ENCODE peak calls at places on chromosomes 11 and 22, in eight cellular contexts. N, W, M, T, V, R, U and O are unnamed samples.

GRCh38 chr22:20267441-20268288 is 453 bp downstream of the RTN4R start:
- DNase-seq in N (peak), W (no peak), M (no peak), T (no peak), V (no peak), R (no peak), U (no peak), O (no peak)

GRCh38 chr11:25769287-25769686 is 562.6 kb upstream of the ANO3 start:
- DNase-seq in N (no peak), W (no peak), M (peak), T (no peak), V (no peak), R (no peak), U (no peak), O (no peak)

GRCh38 chr22:37021710-37022482 is 2.4 kb downstream of the MPST start:
- DNase-seq in N (peak), W (peak), M (peak), T (no peak), V (peak), R (no peak), U (no peak), O (no peak)

GRCh38 chr22:26767351-26767970 is 110.1 kb downstream of the MIAT start:
- DNase-seq in N (no peak), W (no peak), M (no peak), T (no peak), V (no peak), R (no peak), U (no peak), O (no peak)

GRCh38 chr11:125343732-125344131 is 152.3 kb downstream of the FEZ1 start:
- DNase-seq in N (no peak), W (no peak), M (peak), T (no peak), V (no peak), R (no peak), U (no peak), O (no peak)

GRCh38 chr11:10381730-10382129 is 73.3 kb upstream of the AMPD3 start:
- DNase-seq in N (no peak), W (peak), M (peak), T (no peak), V (no peak), R (no peak), U (no peak), O (no peak)

GRCh38 chr22:40511604-40512003 is 124.9 kb downstream of the MRTFA start:
- DNase-seq in N (no peak), W (peak), M (no peak), T (no peak), V (no peak), R (no peak), U (no peak), O (no peak)

GRCh38 chr11:114563077-114563476 is 3.4 kb upstream of the NXPE1 start:
- DNase-seq in N (no peak), W (peak), M (no peak), T (no peak), V (no peak), R (no peak), U (no peak), O (no peak)

GRCh38 chr22:17698948-17699347 is 60.4 kb downstream of the BCL2L13 start:
- DNase-seq in N (no peak), W (no peak), M (no peak), T (no peak), V (no peak), R (no peak), U (no peak), O (no peak)

GRCh38 chr22:23267225-23268043 is 87.1 kb downstream of the BCR start:
- DNase-seq in N (no peak), W (no peak), M (no peak), T (no peak), V (no peak), R (no peak), U (no peak), O (no peak)

GRCh38 chr11:114447892-114448291 is 8.6 kb downstream of the REXO2 start:
- DNase-seq in N (no peak), W (peak), M (peak), T (no peak), V (no peak), R (no peak), U (no peak), O (no peak)

GRCh38 chr11:83766932-83767331 is 480.8 kb upstream of the CCDC90B start:
- DNase-seq in N (no peak), W (no peak), M (no peak), T (no peak), V (no peak), R (no peak), U (no peak), O (no peak)

GRCh38 chr22:42696331-42696967 is 24.2 kb downstream of the A4GALT start:
- DNase-seq in N (no peak), W (no peak), M (no peak), T (no peak), V (no peak), R (no peak), U (no peak), O (no peak)

GRCh38 chr22:18973264-18974031 is 37.4 kb upstream of the PRODH start:
- DNase-seq in N (no peak), W (no peak), M (no peak), T (no peak), V (no peak), R (no peak), U (no peak), O (no peak)

GRCh38 chr22:18975434-18976196 is 39.5 kb upstream of the PRODH start:
- DNase-seq in N (no peak), W (no peak), M (no peak), T (no peak), V (no peak), R (no peak), U (no peak), O (no peak)

GRCh38 chr22:18971321-18971751 is 35.2 kb upstream of the PRODH start:
- DNase-seq in N (no peak), W (no peak), M (no peak), T (no peak), V (no peak), R (no peak), U (no peak), O (no peak)

GRCh38 chr22:18976197-18976751 is 40.2 kb upstream of the PRODH start:
- DNase-seq in N (no peak), W (no peak), M (no peak), T (no peak), V (no peak), R (no peak), U (no peak), O (no peak)

DNA sequence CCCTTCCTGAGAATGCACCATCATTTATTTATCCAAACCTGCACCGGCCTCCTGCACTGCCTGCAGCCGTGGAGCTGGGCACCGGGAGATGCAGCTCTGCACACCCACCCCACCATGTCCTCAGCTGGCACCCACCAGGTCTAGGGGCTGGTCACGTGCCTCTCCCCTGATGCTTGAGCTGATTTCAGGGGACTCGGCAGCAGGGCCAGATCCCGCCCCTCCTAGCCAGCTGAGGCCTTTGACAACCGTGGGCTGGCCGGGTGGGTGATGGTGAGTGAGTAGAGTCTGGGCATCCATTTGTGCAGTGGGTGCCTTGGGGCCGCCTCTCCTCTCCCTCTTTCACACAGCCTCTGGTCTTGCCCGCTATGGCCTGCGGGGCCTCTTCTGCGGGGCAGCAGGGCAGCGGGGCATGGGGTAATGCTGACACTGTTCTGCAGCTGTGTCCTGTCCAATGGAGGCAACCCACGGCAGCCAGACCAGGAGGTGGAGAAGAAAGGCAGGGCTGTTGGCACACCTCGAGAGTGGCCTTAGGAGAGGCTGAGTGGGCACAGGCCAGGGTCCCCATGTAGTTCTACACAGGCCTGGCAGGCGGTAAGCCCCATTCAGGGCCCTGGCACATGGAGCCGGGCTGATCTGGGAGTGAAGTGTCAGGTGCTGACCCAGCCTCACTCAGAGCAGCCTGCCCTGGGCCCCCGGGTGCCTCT is 38.5 kb upstream of the PRODH start:
- DNase-seq in N (no peak), W (no peak), M (no peak), T (no peak), V (no peak), R (no peak), U (no peak), O (no peak)
- TF ChIP-seq CTCF in N (no peak), W (no peak), M (no peak), T (no peak), V (no peak), R (no peak), U (no peak), O (no peak)

GRCh38 chr11:890794-891600 is 19.6 kb downstream of the CHID1 start:
- DNase-seq in N (no peak), W (no peak), M (no peak), T (no peak), V (no peak), R (no peak), U (no peak), O (no peak)

GRCh38 chr11:889261-889660 is 21.3 kb downstream of the CHID1 start:
- DNase-seq in N (no peak), W (no peak), M (no peak), T (no peak), V (no peak), R (no peak), U (no peak), O (no peak)

GRCh38 chr11:892106-892505 is 18.5 kb downstream of the CHID1 start:
- DNase-seq in N (peak), W (no peak), M (no peak), T (no peak), V (no peak), R (no peak), U (no peak), O (no peak)

GRCh38 chr11:888290-889212 is 22.1 kb downstream of the CHID1 start:
- DNase-seq in N (no peak), W (no peak), M (no peak), T (no peak), V (no peak), R (no peak), U (no peak), O (no peak)

GRCh38 chr11:889686-890475 is 20.7 kb downstream of the CHID1 start:
- DNase-seq in N (peak), W (no peak), M (no peak), T (no peak), V (no peak), R (no peak), U (no peak), O (no peak)
- TF ChIP-seq CTCF in N (no peak), W (no peak), M (no peak), T (no peak), V (no peak), R (no peak), U (no peak), O (no peak)

GRCh38 chr11:69974528-69974927 is 103.6 kb upstream of the ANO1 start:
- DNase-seq in N (no peak), W (no peak), M (no peak), T (no peak), V (no peak), R (no peak), U (no peak), O (no peak)
- TF ChIP-seq CTCF in N (no peak), W (no peak), M (no peak), T (no peak), V (no peak), R (no peak), U (no peak), O (no peak)

GRCh38 chr11:122756417-122756816 is 81.9 kb upstream of the CRTAM start:
- DNase-seq in N (no peak), W (no peak), M (no peak), T (peak), V (no peak), R (no peak), U (peak), O (peak)

GRCh38 chr11:122755941-122756340 is 82.4 kb upstream of the CRTAM start:
- DNase-seq in N (no peak), W (no peak), M (no peak), T (no peak), V (no peak), R (no peak), U (no peak), O (no peak)

GRCh38 chr11:122755409-122755808 is 82.9 kb upstream of the CRTAM start:
- DNase-seq in N (no peak), W (no peak), M (no peak), T (no peak), V (no peak), R (no peak), U (no peak), O (no peak)

GRCh38 chr11:122754028-122754427 is 84.3 kb upstream of the CRTAM start:
- DNase-seq in N (no peak), W (no peak), M (no peak), T (no peak), V (no peak), R (no peak), U (no peak), O (no peak)

DNA sequence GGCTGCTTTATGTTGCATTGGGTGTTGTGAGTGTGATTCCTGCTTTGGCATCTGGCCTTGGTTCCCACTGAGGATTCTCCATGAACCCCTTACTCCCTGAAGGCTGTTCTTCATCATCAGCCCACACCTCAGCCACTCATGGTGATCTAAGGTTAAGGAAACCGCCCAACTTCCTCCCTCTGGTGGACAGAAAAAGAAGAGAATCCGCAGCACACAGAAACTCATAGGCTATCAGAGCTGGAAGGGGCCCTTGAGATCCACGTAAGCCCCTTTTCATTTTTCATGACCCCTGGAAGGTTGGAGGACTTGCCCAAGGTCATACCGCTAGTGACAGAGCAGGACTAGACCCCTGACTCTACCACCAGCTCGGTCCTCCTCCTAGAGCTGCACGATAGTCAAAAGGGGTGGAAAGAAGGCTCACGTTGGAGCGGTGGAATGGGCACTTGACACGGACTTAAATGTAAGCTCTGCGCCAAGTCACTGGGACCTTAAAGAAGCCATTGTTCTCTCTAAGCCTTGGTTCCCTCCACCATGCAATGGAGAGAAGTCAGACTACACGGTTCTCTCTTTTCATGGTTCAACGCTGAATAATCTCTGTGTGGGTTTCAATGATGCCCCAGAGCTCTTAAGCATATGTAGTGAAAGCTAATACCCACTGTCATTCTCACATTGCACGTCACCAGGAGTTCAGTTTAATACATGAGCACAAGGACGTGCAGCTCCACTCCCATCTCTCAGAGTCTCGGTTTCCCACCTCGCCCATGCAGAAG is 83.6 kb upstream of the CRTAM start:
- DNase-seq in N (peak), W (no peak), M (no peak), T (no peak), V (no peak), R (no peak), U (no peak), O (no peak)
- TF ChIP-seq CTCF in N (peak), W (peak), M (peak), T (peak), V (peak), R (no peak), U (peak), O (no peak)

GRCh38 chr11:2885017-2885675 is 429 bp downstream of the CDKN1C start:
- DNase-seq in N (peak), W (peak), M (peak), T (no peak), V (peak), R (no peak), U (peak), O (no peak)
- TF ChIP-seq CTCF in N (no peak), W (peak), M (peak), T (peak), V (peak), R (peak), U (peak), O (no peak)

DNA sequence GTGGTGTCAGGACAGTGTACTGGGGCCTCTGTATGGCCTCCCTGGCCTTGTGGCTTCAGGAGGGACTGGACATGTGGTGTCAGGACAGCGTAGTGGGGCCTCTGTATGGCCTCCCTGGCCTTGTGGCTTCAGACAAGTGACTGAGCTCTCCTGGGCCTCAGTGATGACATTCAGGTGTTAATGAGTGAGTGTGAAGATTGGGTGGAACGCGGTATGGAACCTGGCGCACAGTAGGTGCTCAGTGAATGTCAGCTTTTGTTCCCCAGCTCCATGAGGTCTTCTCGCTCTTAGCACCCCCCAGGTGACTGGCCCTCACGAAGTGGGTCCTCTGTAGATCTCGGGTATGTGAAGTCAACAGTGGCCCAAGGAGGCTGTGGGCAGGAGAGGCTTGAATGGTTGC is 99.5 kb downstream of the TBC1D22A start:
- DNase-seq in N (no peak), W (no peak), M (no peak), T (no peak), V (no peak), R (no peak), U (no peak), O (no peak)
- TF ChIP-seq CTCF in N (no peak), W (no peak), M (no peak), T (no peak), V (no peak), R (no peak), U (no peak), O (no peak)

DNA sequence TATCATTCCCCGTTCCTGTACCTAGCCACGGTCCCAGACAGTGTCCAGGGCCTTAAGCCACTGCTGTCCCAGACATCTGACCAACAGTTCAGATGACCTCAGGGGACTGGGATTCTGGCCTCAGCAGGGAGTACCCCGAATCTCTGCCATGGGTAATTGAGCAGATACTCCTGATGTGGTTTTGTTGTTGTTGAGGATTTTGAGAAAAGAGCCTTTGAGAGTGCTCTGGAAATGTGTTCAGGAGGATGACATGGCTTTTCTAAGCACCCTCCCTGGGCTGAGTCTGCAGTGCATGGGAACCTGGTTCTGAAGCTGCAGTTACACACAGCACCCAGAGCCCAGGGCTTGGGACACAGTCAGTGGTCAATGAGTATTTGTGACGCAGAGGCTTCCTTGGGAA is 30.4 kb downstream of the ADAMTS15 start:
- DNase-seq in N (no peak), W (peak), M (peak), T (no peak), V (no peak), R (no peak), U (no peak), O (peak)
- TF ChIP-seq CTCF in N (no peak), W (no peak), M (no peak), T (no peak), V (no peak), R (no peak), U (no peak), O (no peak)

GRCh38 chr11:118791015-118791960 is at the start of gene DDX6:
- DNase-seq in N (peak), W (peak), M (peak), T (peak), V (peak), R (peak), U (peak), O (peak)
- TF ChIP-seq CTCF in N (no peak), W (peak), M (peak), T (no peak), V (peak), R (peak), U (peak), O (peak)